ENCODE peak calls at places on chromosomes 6 and 20, in six cellular contexts. One of them, this sample, is unnamed.

GRCh38 chr20:56574531-56575142 is 41.6 kb downstream of the FAM209B start:
- DNase-seq in germinal center: no peak
- DNase-seq in hypothalamus: no peak
- DNase-seq in progenitor cell of endocrine pancreas: no peak
- DNase-seq in ELR: peak
- DNase-seq in hepatocyte: peak
- DNase-seq in this sample: no peak

GRCh38 chr20:63641146-63641791 is 12.0 kb downstream of the STMN3 start:
- DNase-seq in germinal center: no peak
- DNase-seq in hypothalamus: no peak
- DNase-seq in progenitor cell of endocrine pancreas: no peak
- DNase-seq in ELR: peak
- DNase-seq in hepatocyte: no peak
- DNase-seq in this sample: peak

GRCh38 chr6:74280130-74280692 is 584.2 kb downstream of the CD109 start:
- DNase-seq in germinal center: no peak
- DNase-seq in hypothalamus: no peak
- DNase-seq in progenitor cell of endocrine pancreas: no peak
- DNase-seq in ELR: no peak
- DNase-seq in hepatocyte: no peak
- DNase-seq in this sample: peak

GRCh38 chr6:111486921-111487320 is 3.9 kb upstream of the REV3L start:
- DNase-seq in germinal center: no peak
- DNase-seq in hypothalamus: no peak
- DNase-seq in progenitor cell of endocrine pancreas: no peak
- DNase-seq in ELR: no peak
- DNase-seq in hepatocyte: no peak
- DNase-seq in this sample: no peak

GRCh38 chr6:34992353-34992752 is 103.3 kb downstream of the ANKS1A start:
- DNase-seq in germinal center: no peak
- DNase-seq in hypothalamus: no peak
- DNase-seq in progenitor cell of endocrine pancreas: no peak
- DNase-seq in ELR: no peak
- DNase-seq in hepatocyte: no peak
- DNase-seq in this sample: no peak

GRCh38 chr20:63529180-63529860 is 7.9 kb downstream of the PTK6 start:
- DNase-seq in germinal center: no peak
- DNase-seq in hypothalamus: no peak
- DNase-seq in progenitor cell of endocrine pancreas: peak
- DNase-seq in ELR: no peak
- DNase-seq in hepatocyte: no peak
- DNase-seq in this sample: no peak

GRCh38 chr20:15236812-15237211 is 899.4 kb upstream of the FLRT3 start:
- DNase-seq in germinal center: peak
- DNase-seq in hypothalamus: no peak
- DNase-seq in progenitor cell of endocrine pancreas: no peak
- DNase-seq in ELR: peak
- DNase-seq in hepatocyte: peak
- DNase-seq in this sample: peak

GRCh38 chr6:166786704-166787293 is 159.7 kb upstream of the RPS6KA2 start:
- DNase-seq in germinal center: peak
- DNase-seq in hypothalamus: no peak
- DNase-seq in progenitor cell of endocrine pancreas: no peak
- DNase-seq in ELR: peak
- DNase-seq in hepatocyte: peak
- DNase-seq in this sample: peak

GRCh38 chr6:89122625-89123024 is 4.8 kb upstream of the SRSF12 start:
- DNase-seq in germinal center: peak
- DNase-seq in hypothalamus: no peak
- DNase-seq in progenitor cell of endocrine pancreas: no peak
- DNase-seq in ELR: peak
- DNase-seq in hepatocyte: peak
- DNase-seq in this sample: peak

GRCh38 chr6:31138982-31139381 is at the start of gene PSORS1C2:
- DNase-seq in germinal center: no peak
- DNase-seq in hypothalamus: no peak
- DNase-seq in progenitor cell of endocrine pancreas: no peak
- DNase-seq in ELR: no peak
- DNase-seq in hepatocyte: no peak
- DNase-seq in this sample: no peak

GRCh38 chr6:10421508-10422281 is 6.8 kb upstream of the TFAP2A start:
- DNase-seq in germinal center: no peak
- DNase-seq in hypothalamus: no peak
- DNase-seq in progenitor cell of endocrine pancreas: no peak
- DNase-seq in ELR: no peak
- DNase-seq in hepatocyte: no peak
- DNase-seq in this sample: no peak

GRCh38 chr20:48657426-48658197 is 170.2 kb downstream of the PREX1 start:
- DNase-seq in germinal center: peak
- DNase-seq in hypothalamus: peak
- DNase-seq in progenitor cell of endocrine pancreas: peak
- DNase-seq in ELR: peak
- DNase-seq in hepatocyte: peak
- DNase-seq in this sample: peak

GRCh38 chr6:6851059-6851658 is 256.6 kb upstream of the RREB1 start:
- DNase-seq in germinal center: no peak
- DNase-seq in hypothalamus: no peak
- DNase-seq in progenitor cell of endocrine pancreas: no peak
- DNase-seq in ELR: peak
- DNase-seq in hepatocyte: peak
- DNase-seq in this sample: peak

GRCh38 chr6:106666290-106667021 is 37.1 kb downstream of the QRSL1 start:
- DNase-seq in germinal center: peak
- DNase-seq in hypothalamus: no peak
- DNase-seq in progenitor cell of endocrine pancreas: no peak
- DNase-seq in ELR: no peak
- DNase-seq in hepatocyte: no peak
- DNase-seq in this sample: no peak

GRCh38 chr20:59835057-59835447 is 98.4 kb downstream of the SYCP2 start:
- DNase-seq in germinal center: no peak
- DNase-seq in hypothalamus: no peak
- DNase-seq in progenitor cell of endocrine pancreas: no peak
- DNase-seq in ELR: no peak
- DNase-seq in hepatocyte: no peak
- DNase-seq in this sample: peak

GRCh38 chr20:25253606-25254275 is 5.9 kb downstream of the PYGB start:
- DNase-seq in germinal center: no peak
- DNase-seq in hypothalamus: no peak
- DNase-seq in progenitor cell of endocrine pancreas: no peak
- DNase-seq in ELR: no peak
- DNase-seq in hepatocyte: peak
- DNase-seq in this sample: no peak

GRCh38 chr6:9482030-9482731 is 932.7 kb downstream of the TFAP2A start:
- DNase-seq in germinal center: no peak
- DNase-seq in hypothalamus: no peak
- DNase-seq in progenitor cell of endocrine pancreas: no peak
- DNase-seq in ELR: peak
- DNase-seq in hepatocyte: peak
- DNase-seq in this sample: peak

GRCh38 chr20:31704225-31705119 is 18.2 kb downstream of the BCL2L1 start:
- DNase-seq in germinal center: no peak
- DNase-seq in hypothalamus: no peak
- DNase-seq in progenitor cell of endocrine pancreas: peak
- DNase-seq in ELR: peak
- DNase-seq in hepatocyte: peak
- DNase-seq in this sample: peak

GRCh38 chr20:48610996-48611395 is 216.8 kb downstream of the PREX1 start:
- DNase-seq in germinal center: no peak
- DNase-seq in hypothalamus: no peak
- DNase-seq in progenitor cell of endocrine pancreas: no peak
- DNase-seq in ELR: no peak
- DNase-seq in hepatocyte: no peak
- DNase-seq in this sample: no peak

GRCh38 chr6:126307859-126308258 is 32.1 kb upstream of the CENPW start:
- DNase-seq in germinal center: no peak
- DNase-seq in hypothalamus: no peak
- DNase-seq in progenitor cell of endocrine pancreas: no peak
- DNase-seq in ELR: peak
- DNase-seq in hepatocyte: no peak
- DNase-seq in this sample: peak

GRCh38 chr20:25485872-25486271 is 78.4 kb downstream of the GINS1 start:
- DNase-seq in germinal center: no peak
- DNase-seq in hypothalamus: no peak
- DNase-seq in progenitor cell of endocrine pancreas: no peak
- DNase-seq in ELR: no peak
- DNase-seq in hepatocyte: no peak
- DNase-seq in this sample: no peak

GRCh38 chr6:68572525-68572924 is 62.6 kb upstream of the ADGRB3 start:
- DNase-seq in germinal center: peak
- DNase-seq in hypothalamus: no peak
- DNase-seq in progenitor cell of endocrine pancreas: no peak
- DNase-seq in ELR: peak
- DNase-seq in hepatocyte: peak
- DNase-seq in this sample: no peak

GRCh38 chr6:28005124-28005662 is 48.2 kb downstream of the OR2B6 start:
- DNase-seq in germinal center: no peak
- DNase-seq in hypothalamus: no peak
- DNase-seq in progenitor cell of endocrine pancreas: no peak
- DNase-seq in ELR: no peak
- DNase-seq in hepatocyte: no peak
- DNase-seq in this sample: no peak

GRCh38 chr6:156780962-156781705 is 4.0 kb downstream of the ARID1B start:
- DNase-seq in germinal center: no peak
- DNase-seq in hypothalamus: no peak
- DNase-seq in progenitor cell of endocrine pancreas: no peak
- DNase-seq in ELR: no peak
- DNase-seq in hepatocyte: no peak
- DNase-seq in this sample: no peak

GRCh38 chr6:125751334-125751916 is 2.0 kb downstream of the HEY2 start:
- DNase-seq in germinal center: no peak
- DNase-seq in hypothalamus: no peak
- DNase-seq in progenitor cell of endocrine pancreas: no peak
- DNase-seq in ELR: no peak
- DNase-seq in hepatocyte: no peak
- DNase-seq in this sample: no peak

GRCh38 chr6:116352515-116353471 is 18.0 kb upstream of the DSE start:
- DNase-seq in germinal center: no peak
- DNase-seq in hypothalamus: no peak
- DNase-seq in progenitor cell of endocrine pancreas: no peak
- DNase-seq in ELR: no peak
- DNase-seq in hepatocyte: no peak
- DNase-seq in this sample: peak

GRCh38 chr6:140445474-140446004 is 1071.1 kb upstream of the CITED2 start:
- DNase-seq in germinal center: no peak
- DNase-seq in hypothalamus: no peak
- DNase-seq in progenitor cell of endocrine pancreas: no peak
- DNase-seq in ELR: peak
- DNase-seq in hepatocyte: no peak
- DNase-seq in this sample: peak

GRCh38 chr20:55580475-55580874 is 424.8 kb downstream of the CBLN4 start:
- DNase-seq in germinal center: no peak
- DNase-seq in hypothalamus: no peak
- DNase-seq in progenitor cell of endocrine pancreas: no peak
- DNase-seq in ELR: no peak
- DNase-seq in hepatocyte: no peak
- DNase-seq in this sample: no peak

GRCh38 chr6:144185133-144185836 is 35.0 kb downstream of the STX11 start:
- DNase-seq in germinal center: no peak
- DNase-seq in hypothalamus: no peak
- DNase-seq in progenitor cell of endocrine pancreas: no peak
- DNase-seq in ELR: no peak
- DNase-seq in hepatocyte: no peak
- DNase-seq in this sample: peak

GRCh38 chr6:48671506-48671905 is 560.5 kb upstream of the PTCHD4 start:
- DNase-seq in germinal center: no peak
- DNase-seq in hypothalamus: no peak
- DNase-seq in progenitor cell of endocrine pancreas: no peak
- DNase-seq in ELR: peak
- DNase-seq in hepatocyte: no peak
- DNase-seq in this sample: no peak

GRCh38 chr6:57137392-57137791 is 34.7 kb upstream of the BAG2 start:
- DNase-seq in germinal center: no peak
- DNase-seq in hypothalamus: no peak
- DNase-seq in progenitor cell of endocrine pancreas: no peak
- DNase-seq in ELR: no peak
- DNase-seq in hepatocyte: no peak
- DNase-seq in this sample: no peak

This sample was measured in EH.